ENCODE peak calls at places on chromosomes 3 and 15, in six cellular contexts. M, G, D, O, T and N are unnamed samples.

GRCh38 chr3:186220886-186221285 is 112.0 kb upstream of the ETV5 start:
- DNase-seq in M (no peak), G (no peak), D (peak), O (no peak), T (no peak), N (peak)

GRCh38 chr15:38440353-38441129 is 13.4 kb upstream of the FAM98B start:
- DNase-seq in M (peak), G (peak), D (peak), O (peak), T (peak), N (peak)

GRCh38 chr3:15427981-15428380 is 583 bp downstream of the EAF1 start:
- DNase-seq in M (peak), G (peak), D (peak), O (no peak), T (no peak), N (no peak)

GRCh38 chr15:70096975-70097336 is 761 bp downstream of the TLE3 start:
- DNase-seq in M (peak), G (no peak), D (peak), O (no peak), T (no peak), N (no peak)

GRCh38 chr3:10553586-10554235 is 48.3 kb upstream of the ATP2B2 start:
- DNase-seq in M (peak), G (no peak), D (peak), O (no peak), T (no peak), N (peak)

GRCh38 chr3:134291300-134292254 is 40.9 kb upstream of the RYK start:
- DNase-seq in M (peak), G (no peak), D (no peak), O (no peak), T (peak), N (no peak)

GRCh38 chr3:43062556-43063040 is 43.3 kb downstream of the POMGNT2 start:
- DNase-seq in M (no peak), G (peak), D (peak), O (no peak), T (no peak), N (no peak)

GRCh38 chr3:55885721-55886120 is 398.6 kb upstream of the WNT5A start:
- DNase-seq in M (peak), G (no peak), D (no peak), O (no peak), T (peak), N (no peak)

GRCh38 chr3:187181454-187182170 is 15.7 kb upstream of the RTP1 start:
- DNase-seq in M (no peak), G (no peak), D (no peak), O (no peak), T (no peak), N (no peak)

GRCh38 chr3:197155039-197155438 is 125.4 kb upstream of the MELTF start:
- DNase-seq in M (no peak), G (no peak), D (no peak), O (no peak), T (no peak), N (no peak)

GRCh38 chr15:77107531-77108355 is 36.8 kb upstream of the TSPAN3 start:
- DNase-seq in M (peak), G (peak), D (peak), O (no peak), T (peak), N (peak)

GRCh38 chr3:150725548-150725947 is 21.8 kb upstream of the ERICH6 start:
- DNase-seq in M (peak), G (no peak), D (no peak), O (no peak), T (no peak), N (no peak)

GRCh38 chr3:30638685-30639412 is 32.4 kb downstream of the TGFBR2 start:
- DNase-seq in M (no peak), G (peak), D (no peak), O (no peak), T (no peak), N (no peak)

GRCh38 chr3:33758278-33758677 is 40.2 kb upstream of the PDCD6IP start:
- DNase-seq in M (no peak), G (no peak), D (no peak), O (no peak), T (no peak), N (no peak)

GRCh38 chr3:158935846-158936245 is 134.0 kb downstream of the MFSD1 start:
- DNase-seq in M (no peak), G (no peak), D (no peak), O (no peak), T (no peak), N (no peak)

GRCh38 chr3:34882764-34883163 is 756.6 kb upstream of the ARPP21 start:
- DNase-seq in M (no peak), G (peak), D (no peak), O (no peak), T (no peak), N (no peak)

GRCh38 chr15:23561914-23562313 is 3.6 kb upstream of the MKRN3 start:
- DNase-seq in M (no peak), G (peak), D (no peak), O (no peak), T (no peak), N (no peak)

GRCh38 chr3:17398959-17399551 is 343.4 kb downstream of the TBC1D5 start:
- DNase-seq in M (no peak), G (no peak), D (no peak), O (no peak), T (no peak), N (no peak)

GRCh38 chr3:3126477-3127431 is at the start of gene TRNT1:
- DNase-seq in M (peak), G (peak), D (peak), O (peak), T (peak), N (peak)

GRCh38 chr3:193767353-193768068 is 174.5 kb downstream of the OPA1 start:
- DNase-seq in M (no peak), G (no peak), D (no peak), O (no peak), T (no peak), N (peak)

GRCh38 chr3:12905316-12906071 is 64.1 kb upstream of the RPL32 start:
- DNase-seq in M (no peak), G (no peak), D (no peak), O (no peak), T (no peak), N (no peak)

GRCh38 chr15:78212546-78213424 is 21.6 kb downstream of the ACSBG1 start:
- DNase-seq in M (peak), G (peak), D (no peak), O (peak), T (peak), N (no peak)

GRCh38 chr3:87287025-87287424 is 10.6 kb upstream of the POU1F1 start:
- DNase-seq in M (no peak), G (no peak), D (no peak), O (no peak), T (peak), N (no peak)

GRCh38 chr15:65912235-65912634 is 42.9 kb downstream of the RAB11A start:
- DNase-seq in M (no peak), G (no peak), D (no peak), O (no peak), T (no peak), N (no peak)

GRCh38 chr3:183265713-183266417 is 12.8 kb downstream of the B3GNT5 start:
- DNase-seq in M (peak), G (no peak), D (peak), O (peak), T (peak), N (no peak)

GRCh38 chr15:87752250-87752951 is 504.1 kb downstream of the NTRK3 start:
- DNase-seq in M (no peak), G (no peak), D (no peak), O (no peak), T (peak), N (no peak)

GRCh38 chr15:35583863-35584528 is 38.0 kb upstream of the DPH6 start:
- DNase-seq in M (no peak), G (no peak), D (no peak), O (no peak), T (peak), N (no peak)

GRCh38 chr3:137294839-137295238 is 337.1 kb downstream of the IL20RB start:
- DNase-seq in M (no peak), G (no peak), D (no peak), O (no peak), T (no peak), N (no peak)

GRCh38 chr15:72685301-72685924 is 569 bp downstream of the HIGD2B start:
- DNase-seq in M (peak), G (no peak), D (peak), O (no peak), T (peak), N (no peak)

GRCh38 chr15:73751481-73751880 is 1.7 kb downstream of the INSYN1 start:
- DNase-seq in M (no peak), G (no peak), D (no peak), O (no peak), T (no peak), N (no peak)

GRCh38 chr3:14428087-14429067 is 26.0 kb downstream of the SLC6A6 start:
- DNase-seq in M (no peak), G (no peak), D (no peak), O (no peak), T (no peak), N (no peak)

GRCh38 chr15:41971089-41971892 is 1.1 kb downstream of the EHD4 start:
- DNase-seq in M (peak), G (peak), D (peak), O (peak), T (peak), N (peak)

GRCh38 chr15:41968738-41969137 is 3.6 kb downstream of the EHD4 start:
- DNase-seq in M (no peak), G (no peak), D (no peak), O (no peak), T (no peak), N (no peak)

GRCh38 chr15:41971893-41972340 is 440 bp downstream of the EHD4 start:
- DNase-seq in M (peak), G (peak), D (peak), O (no peak), T (no peak), N (no peak)

GRCh38 chr15:41969851-41970431 is 2.4 kb downstream of the EHD4 start:
- DNase-seq in M (no peak), G (no peak), D (no peak), O (no peak), T (no peak), N (no peak)

DNA sequence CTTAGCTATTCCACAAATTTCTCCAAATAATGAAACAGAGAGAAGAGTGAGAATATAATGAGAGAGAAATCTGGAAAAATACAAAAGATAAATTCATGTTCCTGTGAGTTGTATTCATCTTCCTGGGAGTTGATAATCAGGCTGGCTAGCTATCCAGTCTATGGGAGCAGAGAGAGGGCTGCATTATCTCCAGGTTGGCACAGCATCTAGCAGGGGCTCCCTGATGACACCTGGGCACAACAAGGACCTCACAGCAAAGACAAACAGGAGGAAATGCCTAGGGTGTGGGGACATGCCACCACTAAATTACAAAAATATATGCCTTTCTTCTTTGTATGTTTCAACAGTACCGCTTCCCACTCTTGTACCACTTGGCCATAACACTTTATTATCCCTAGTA is 1.9 kb downstream of the EHD4 start:
- DNase-seq in M (no peak), G (no peak), D (no peak), O (no peak), T (no peak), N (no peak)
- H3K27ac ChIP-seq in M (peak), G (no peak), D (no peak), O (no peak), T (no peak), N (no peak)

DNA sequence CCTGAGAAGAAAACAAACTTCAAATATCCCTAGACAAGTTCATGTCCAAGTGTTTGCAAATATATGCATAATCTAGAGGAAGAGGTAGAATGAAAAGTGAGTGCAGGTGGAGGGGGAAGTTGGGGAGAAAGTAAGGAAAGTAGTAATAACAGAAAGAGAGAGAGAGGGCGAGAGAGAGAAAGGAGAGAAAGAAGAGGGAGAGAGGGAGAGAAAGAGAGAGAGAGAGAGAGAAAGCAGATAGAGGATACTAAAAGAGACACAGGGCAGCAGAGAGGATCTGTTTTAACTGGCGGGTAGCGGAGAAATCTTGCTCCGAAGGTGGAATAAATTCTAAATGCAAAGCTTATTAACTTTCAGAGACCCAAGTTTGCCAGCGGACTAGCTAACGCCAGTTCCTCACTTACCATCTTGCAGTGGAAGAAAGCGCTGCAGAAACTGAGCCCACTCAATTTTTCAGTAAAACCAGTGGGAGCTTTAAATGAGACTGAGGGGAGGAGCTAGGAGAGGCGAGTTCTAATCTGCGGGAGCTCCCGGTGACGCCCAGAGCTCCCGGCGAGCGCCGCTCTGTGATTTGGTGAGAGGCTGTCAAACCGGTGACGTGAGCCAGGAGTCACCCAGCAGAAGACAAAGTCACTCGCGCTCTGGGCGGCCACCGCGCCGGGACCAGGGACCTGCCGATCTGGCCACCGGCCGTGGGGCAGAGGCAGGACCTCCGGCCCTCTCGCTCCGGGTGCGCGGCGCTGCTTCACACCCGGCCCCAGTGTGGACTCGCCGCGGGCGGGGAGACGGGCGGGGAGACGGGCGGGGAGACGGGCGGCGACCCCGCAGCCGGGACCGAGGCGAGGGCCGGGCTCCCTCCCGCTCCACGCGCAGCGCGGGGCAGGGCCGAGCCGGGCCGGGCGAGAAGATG is at the start of gene GMNC:
- DNase-seq in M (peak), G (peak), D (peak), O (peak), T (peak), N (peak)
- H3K4me2 ChIP-seq in M (peak), G (peak), D (peak), O (peak), T (peak), N (peak)

GRCh38 chr3:107238787-107239186 is 138.5 kb upstream of the CCDC54 start:
- DNase-seq in M (no peak), G (no peak), D (no peak), O (no peak), T (no peak), N (no peak)

GRCh38 chr3:107242579-107242978 is 134.7 kb upstream of the CCDC54 start:
- DNase-seq in M (no peak), G (no peak), D (no peak), O (no peak), T (no peak), N (no peak)

GRCh38 chr3:107239703-107240102 is 137.5 kb upstream of the CCDC54 start:
- DNase-seq in M (no peak), G (no peak), D (no peak), O (no peak), T (no peak), N (no peak)

GRCh38 chr3:107240183-107241091 is 136.8 kb upstream of the CCDC54 start:
- DNase-seq in M (peak), G (peak), D (peak), O (peak), T (peak), N (peak)

DNA sequence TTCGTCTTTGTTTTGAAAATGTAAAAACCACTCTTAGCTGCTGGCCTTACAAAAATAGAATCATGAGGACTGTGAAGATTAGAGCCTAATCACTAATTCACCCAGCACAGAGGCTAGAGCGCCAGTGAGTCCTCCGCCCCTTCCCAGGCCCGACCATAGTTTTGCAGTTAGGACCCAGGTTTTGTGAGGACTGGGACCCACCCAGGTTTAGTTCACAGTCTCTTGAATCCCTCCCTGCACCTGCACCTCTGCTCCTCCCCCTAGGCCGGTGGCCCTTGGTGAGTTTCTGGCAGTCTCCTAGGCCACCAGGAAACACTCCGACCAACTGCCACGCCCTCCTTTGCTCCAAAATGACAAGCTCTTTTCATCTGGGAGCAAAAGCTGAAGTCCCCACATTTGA is 136.0 kb upstream of the CCDC54 start:
- DNase-seq in M (peak), G (peak), D (peak), O (peak), T (no peak), N (peak)
- H3K27ac ChIP-seq in M (peak), G (no peak), D (no peak), O (no peak), T (peak), N (no peak)

GRCh38 chr3:45892161-45892560 is 5.8 kb downstream of the CCR9 start:
- DNase-seq in M (no peak), G (no peak), D (no peak), O (no peak), T (no peak), N (no peak)

GRCh38 chr3:45887759-45888511 is 1.6 kb downstream of the CCR9 start:
- DNase-seq in M (no peak), G (peak), D (no peak), O (no peak), T (peak), N (no peak)

GRCh38 chr3:45887285-45887684 is 942 bp downstream of the CCR9 start:
- DNase-seq in M (no peak), G (no peak), D (no peak), O (no peak), T (peak), N (no peak)

GRCh38 chr3:45889278-45889833 is 3.0 kb downstream of the CCR9 start:
- DNase-seq in M (no peak), G (no peak), D (no peak), O (no peak), T (no peak), N (no peak)

DNA sequence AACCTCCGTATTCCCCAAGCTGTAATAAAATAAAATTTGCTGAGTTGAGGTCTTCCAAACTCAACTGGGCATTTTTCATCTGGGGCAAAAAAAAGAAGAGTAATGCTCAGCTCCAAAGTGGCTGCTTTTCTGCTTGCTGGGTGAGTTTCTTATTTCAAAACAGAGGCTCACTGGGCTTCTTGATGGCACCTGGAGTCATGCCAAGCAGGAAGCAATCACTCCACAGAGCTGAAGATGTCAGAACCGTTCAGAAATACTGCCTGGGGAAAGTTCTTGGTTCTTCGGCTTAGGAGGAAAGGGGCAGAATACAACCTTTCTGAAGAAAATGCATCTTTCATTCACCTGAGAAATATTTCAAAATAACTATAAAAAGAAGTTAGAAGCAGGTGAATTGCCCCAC is 4.1 kb downstream of the CCR9 start:
- DNase-seq in M (peak), G (no peak), D (no peak), O (no peak), T (no peak), N (no peak)
- H3K4me2 ChIP-seq in M (no peak), G (no peak), D (no peak), O (peak), T (no peak), N (no peak)